ENCODE peak calls at places on chromosomes 13 and 19, in four cellular contexts. S, T, B and I are unnamed samples.

GRCh38 chr13:32824671-32825070 is 191.6 kb upstream of the KL start:
- DNase-seq in B (no peak), T (no peak), S (peak; percentile 73), I (peak; percentile 40)

GRCh38 chr13:79775830-79776229 is 294.9 kb downstream of the NDFIP2 start:
- DNase-seq in B (peak; percentile 36), S (peak; percentile 30), T (no peak), I (no peak)

GRCh38 chr13:32164622-32165268 is 133.2 kb downstream of the FRY start:
- DNase-seq in T (peak; percentile 26), B (no peak), S (peak; percentile 5), I (no peak)

GRCh38 chr19:30150626-30151025 is 208.6 kb downstream of the URI1 start:
- DNase-seq in S (no peak), B (no peak), T (no peak), I (no peak)

GRCh38 chr13:28325022-28325421 is 169.9 kb downstream of the FLT1 start:
- DNase-seq in B (peak; percentile 53), T (no peak), S (no peak), I (no peak)

GRCh38 chr13:97298816-97299215 is 76.7 kb downstream of the MBNL2 start:
- DNase-seq in B (no peak), T (no peak), S (no peak), I (no peak)

GRCh38 chr13:104683789-104684188 is 1617.6 kb upstream of the SLC10A2 start:
- DNase-seq in T (no peak), S (no peak), B (no peak), I (no peak)

GRCh38 chr19:4606921-4607678 is 32.2 kb upstream of the TNFAIP8L1 start:
- DNase-seq in T (no peak), B (peak; percentile 74), S (no peak), I (no peak)

GRCh38 chr13:32549788-32550187 is 11.2 kb upstream of the N4BP2L2 start:
- DNase-seq in B (no peak), S (no peak), T (no peak), I (no peak)

GRCh38 chr19:50293263-50294004 is 35.7 kb downstream of the KCNC3 start:
- DNase-seq in T (no peak), S (no peak), B (no peak), I (no peak)

GRCh38 chr19:9673912-9674668 is 810 bp downstream of the ZNF562 start:
- DNase-seq in T (peak; percentile 12), B (no peak), S (peak; percentile 34), I (peak; percentile 49)

GRCh38 chr19:33724021-33724722 is 72.5 kb upstream of the KCTD15 start:
- DNase-seq in T (no peak), S (no peak), B (no peak), I (no peak)

GRCh38 chr13:89969996-89970709 is 1377.3 kb upstream of the MIR17HG start:
- DNase-seq in S (no peak), T (no peak), B (no peak), I (no peak)

GRCh38 chr19:34835952-34836351 is 62.9 kb upstream of the ZNF599 start:
- DNase-seq in S (no peak), B (no peak), T (no peak), I (no peak)

GRCh38 chr19:4369888-4370260 is 26.5 kb downstream of the MPND start:
- DNase-seq in T (peak; percentile 69), S (peak; percentile 43), B (no peak), I (no peak)

GRCh38 chr19:747432-748273 is 3.3 kb upstream of the MISP start:
- DNase-seq in B (no peak), T (no peak), S (no peak), I (no peak)

GRCh38 chr19:43715776-43716175 is at the start of gene IRGC:
- DNase-seq in T (no peak), S (no peak), B (no peak), I (no peak)

GRCh38 chr13:41130356-41130755 is 2.2 kb downstream of the KBTBD6 start:
- DNase-seq in B (no peak), T (no peak), S (no peak), I (no peak)

GRCh38 chr13:93881418-93881817 is 598.1 kb downstream of the DCT start:
- DNase-seq in B (no peak), S (no peak), T (no peak), I (no peak)

GRCh38 chr19:32901504-32902161 is 32.1 kb upstream of the SLC7A9 start:
- DNase-seq in B (no peak), S (no peak), T (no peak), I (no peak)

GRCh38 chr19:37716140-37716539 is 3.4 kb downstream of the ZNF607 start:
- DNase-seq in B (no peak), S (no peak), T (no peak), I (no peak)

GRCh38 chr13:23985060-23985459 is 87.8 kb upstream of the C1QTNF9B start:
- DNase-seq in T (no peak), S (no peak), B (no peak), I (no peak)

GRCh38 chr13:79621902-79622301 is 140.9 kb downstream of the NDFIP2 start:
- DNase-seq in S (peak; percentile 12), B (no peak), T (no peak), I (peak; percentile 77)

GRCh38 chr13:24264976-24265375 is 44.4 kb upstream of the C1QTNF9 start:
- DNase-seq in S (no peak), B (no peak), T (peak; percentile 83), I (no peak)

GRCh38 chr13:105918842-105919741 is 616.4 kb downstream of the EFNB2 start:
- DNase-seq in S (peak; percentile 84), T (no peak), B (no peak), I (peak; percentile 70)

GRCh38 chr19:10122066-10122465 is 2.4 kb upstream of the EIF3G start:
- DNase-seq in B (no peak), S (no peak), T (no peak), I (no peak)

GRCh38 chr13:66992183-66992582 is 238.0 kb downstream of the PCDH9 start:
- DNase-seq in T (no peak), B (no peak), S (no peak), I (no peak)

GRCh38 chr13:47594833-47595232 is 406.2 kb downstream of the SUCLA2 start:
- DNase-seq in T (no peak), S (no peak), B (no peak), I (no peak)

GRCh38 chr13:110517505-110518149 is 43.9 kb downstream of the RAB20 start:
- DNase-seq in S (no peak), B (no peak), T (no peak), I (no peak)

GRCh38 chr13:20127563-20128458 is 33.0 kb downstream of the GJA3 start:
- DNase-seq in B (peak; percentile 69), T (peak; percentile 48), S (no peak), I (no peak)

DNA sequence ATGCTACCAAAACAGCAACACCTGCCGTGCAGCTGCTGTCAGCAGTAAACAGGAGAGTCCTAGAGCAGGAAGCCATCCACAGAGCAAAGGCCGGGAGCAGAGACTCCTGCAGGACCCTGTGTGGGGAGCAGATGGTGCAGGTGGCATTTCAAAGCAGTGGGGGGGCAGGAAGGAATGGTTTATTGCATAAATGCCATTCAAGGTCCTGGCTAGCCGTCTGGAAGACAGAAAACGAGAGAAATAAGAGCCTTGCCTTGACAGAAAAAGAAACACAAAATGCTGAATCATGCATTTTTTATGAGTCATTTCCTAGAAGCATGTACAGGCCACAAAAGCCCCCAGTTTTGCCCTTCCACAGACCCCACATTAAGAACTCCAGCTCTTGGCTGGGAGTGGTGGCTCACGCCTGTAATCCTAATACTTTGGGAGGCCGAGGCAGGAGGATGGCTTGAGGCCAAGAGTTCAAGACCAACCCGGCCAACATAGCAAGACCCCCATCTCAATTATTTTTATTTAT is 5.4 kb downstream of the RSPH6A start:
- DNase-seq in S (no peak), T (no peak), B (no peak), I (no peak)
- H3K27ac ChIP-seq in S (peak overlapping the region; percentile 89), T (no peak overlapping the region), B (no peak overlapping the region), I (peak overlapping the region; percentile 60)

GRCh38 chr13:45451282-45451681 is 13.5 kb upstream of the COG3 start:
- DNase-seq in S (no peak), B (no peak), T (no peak), I (no peak)

GRCh38 chr13:45447050-45447661 is 17.6 kb upstream of the COG3 start:
- DNase-seq in T (no peak), B (no peak), S (no peak), I (no peak)

GRCh38 chr13:45445053-45445452 is 19.7 kb upstream of the COG3 start:
- DNase-seq in S (no peak), T (no peak), B (no peak), I (no peak)

GRCh38 chr13:45446181-45446580 is 18.6 kb upstream of the COG3 start:
- DNase-seq in B (no peak), T (no peak), S (no peak), I (no peak)

DNA sequence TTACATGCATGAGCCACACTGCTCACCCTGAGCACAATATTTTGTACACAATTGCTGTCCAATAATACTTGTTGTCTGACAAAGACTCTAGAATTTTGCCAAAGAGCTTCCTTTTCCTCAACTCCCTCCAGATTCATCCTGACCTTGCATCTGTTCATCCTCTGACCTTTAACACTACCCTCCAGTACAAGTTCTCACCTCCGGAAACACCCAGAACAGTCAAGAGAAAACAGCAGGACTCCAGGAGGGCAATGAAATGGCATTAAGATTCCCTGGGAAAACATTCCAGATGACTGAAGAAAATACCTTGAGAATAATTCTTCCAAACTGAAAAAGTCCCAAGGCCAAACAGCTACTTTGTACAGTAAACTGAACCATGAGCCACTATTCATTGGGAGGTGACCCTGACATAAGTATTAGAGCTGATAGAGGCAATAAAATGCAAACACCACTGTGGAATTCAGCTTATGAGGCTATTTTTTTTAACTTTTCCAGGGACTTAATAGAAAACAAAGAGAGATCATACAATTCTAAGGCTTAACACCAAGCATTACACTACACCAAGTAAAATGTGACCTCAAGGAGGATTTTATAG is 15.7 kb upstream of the COG3 start:
- DNase-seq in T (no peak), B (no peak), S (no peak), I (no peak)
- H3K27ac ChIP-seq in T (no peak overlapping the region), B (no peak overlapping the region), S (no peak overlapping the region), I (no peak overlapping the region)

GRCh38 chr19:14558370-14559066 is 13.3 kb downstream of the NDUFB7 start:
- DNase-seq in B (no peak), T (no peak), S (no peak), I (no peak)

GRCh38 chr19:14553939-14554243 is 18.0 kb downstream of the NDUFB7 start:
- DNase-seq in T (no peak), S (no peak), B (no peak), I (no peak)

GRCh38 chr19:14555918-14556661 is 15.8 kb downstream of the NDUFB7 start:
- DNase-seq in S (no peak), T (no peak), B (no peak), I (no peak)

GRCh38 chr19:14554382-14554812 is 17.5 kb downstream of the NDUFB7 start:
- DNase-seq in T (no peak), S (no peak), B (no peak), I (no peak)

GRCh38 chr19:14556662-14557188 is 15.1 kb downstream of the NDUFB7 start:
- DNase-seq in S (peak; percentile 70), B (peak; percentile 73), T (peak; percentile 65), I (no peak)
- H3K27ac ChIP-seq in S (peak overlapping the region; percentile 100), B (peak overlapping the region; percentile 38), T (no peak overlapping the region), I (peak overlapping the region; percentile 64)

GRCh38 chr13:58081301-58081820 is 449.8 kb downstream of the PCDH17 start:
- DNase-seq in T (no peak), S (no peak), B (no peak), I (no peak)

GRCh38 chr13:58085819-58086218 is 454.3 kb downstream of the PCDH17 start:
- DNase-seq in S (no peak), T (no peak), B (no peak), I (no peak)

DNA sequence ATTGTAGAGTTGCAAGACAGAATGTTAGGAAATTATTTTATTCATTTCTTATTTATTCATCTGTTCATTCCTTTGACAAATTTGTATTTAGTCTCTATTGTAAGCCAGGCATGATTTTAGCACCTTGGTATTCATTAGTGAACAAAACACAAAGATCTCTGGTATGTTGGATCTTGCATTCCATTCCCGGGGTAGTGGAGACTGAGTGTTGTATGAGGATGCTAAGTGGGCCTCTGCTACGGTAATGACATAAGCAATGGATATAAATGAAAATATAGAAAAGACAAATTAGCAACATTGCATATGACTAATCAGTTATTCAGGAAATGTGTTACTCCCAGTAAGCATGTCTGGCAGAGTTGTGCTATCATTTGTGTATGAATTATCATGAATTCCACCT is 449.3 kb downstream of the PCDH17 start:
- DNase-seq in B (no peak), S (no peak), T (no peak), I (no peak)
- H3K27ac ChIP-seq in B (no peak overlapping the region), S (no peak overlapping the region), T (no peak overlapping the region), I (no peak overlapping the region)